ENCODE peak calls at places on chromosome 1, in nine cellular contexts. One of them, this sample, is unnamed.

GRCh38 chr1:22832414-22832786 is 121.8 kb downstream of the EPHB2 start:
- DNase-seq in amygdala: no peak
- DNase-seq in stromal cell of bone marrow: no peak
- DNase-seq in activated CD8-positive, alpha-beta memory T cell treated with anti-CD3 and anti-CD28 coated beads, Interleukin-2, amount 10 ng/mL, durations not matched to agents 7 days and 5 days: no peak
- DNase-seq in germinal center: no peak
- DNase-seq in NCI-H1436: no peak
- DNase-seq in cerebellum: no peak
- DNase-seq in fibroblast of lung: peak
- DNase-seq in AG08396: peak
- DNase-seq in this sample: no peak

GRCh38 chr1:107196973-107197562 is 56.2 kb downstream of the NTNG1 start:
- DNase-seq in amygdala: no peak
- DNase-seq in stromal cell of bone marrow: no peak
- DNase-seq in activated CD8-positive, alpha-beta memory T cell treated with anti-CD3 and anti-CD28 coated beads, Interleukin-2, amount 10 ng/mL, durations not matched to agents 7 days and 5 days: peak
- DNase-seq in germinal center: peak
- DNase-seq in NCI-H1436: no peak
- DNase-seq in cerebellum: no peak
- DNase-seq in fibroblast of lung: peak
- DNase-seq in AG08396: no peak
- DNase-seq in this sample: no peak

GRCh38 chr1:115056395-115056798 is 26.8 kb downstream of the TSHB start:
- DNase-seq in amygdala: no peak
- DNase-seq in stromal cell of bone marrow: no peak
- DNase-seq in activated CD8-positive, alpha-beta memory T cell treated with anti-CD3 and anti-CD28 coated beads, Interleukin-2, amount 10 ng/mL, durations not matched to agents 7 days and 5 days: no peak
- DNase-seq in germinal center: no peak
- DNase-seq in NCI-H1436: no peak
- DNase-seq in cerebellum: no peak
- DNase-seq in fibroblast of lung: peak
- DNase-seq in AG08396: peak
- DNase-seq in this sample: peak

GRCh38 chr1:53588053-53588779 is 129.0 kb downstream of the DMRTB1 start:
- DNase-seq in amygdala: no peak
- DNase-seq in stromal cell of bone marrow: no peak
- DNase-seq in activated CD8-positive, alpha-beta memory T cell treated with anti-CD3 and anti-CD28 coated beads, Interleukin-2, amount 10 ng/mL, durations not matched to agents 7 days and 5 days: peak
- DNase-seq in germinal center: no peak
- DNase-seq in NCI-H1436: no peak
- DNase-seq in cerebellum: no peak
- DNase-seq in fibroblast of lung: no peak
- DNase-seq in AG08396: no peak
- DNase-seq in this sample: no peak

GRCh38 chr1:162026906-162027305 is 3.2 kb upstream of the OLFML2B start:
- DNase-seq in amygdala: no peak
- DNase-seq in stromal cell of bone marrow: no peak
- DNase-seq in activated CD8-positive, alpha-beta memory T cell treated with anti-CD3 and anti-CD28 coated beads, Interleukin-2, amount 10 ng/mL, durations not matched to agents 7 days and 5 days: no peak
- DNase-seq in germinal center: no peak
- DNase-seq in NCI-H1436: no peak
- DNase-seq in cerebellum: no peak
- DNase-seq in fibroblast of lung: peak
- DNase-seq in AG08396: no peak
- DNase-seq in this sample: peak

GRCh38 chr1:175471039-175471800 is 272.2 kb downstream of the TNR start:
- DNase-seq in amygdala: no peak
- DNase-seq in stromal cell of bone marrow: no peak
- DNase-seq in activated CD8-positive, alpha-beta memory T cell treated with anti-CD3 and anti-CD28 coated beads, Interleukin-2, amount 10 ng/mL, durations not matched to agents 7 days and 5 days: peak
- DNase-seq in germinal center: no peak
- DNase-seq in NCI-H1436: no peak
- DNase-seq in cerebellum: no peak
- DNase-seq in fibroblast of lung: peak
- DNase-seq in AG08396: no peak
- DNase-seq in this sample: peak

GRCh38 chr1:171446396-171446795 is 38.9 kb upstream of the PRRC2C start:
- DNase-seq in amygdala: no peak
- DNase-seq in stromal cell of bone marrow: no peak
- DNase-seq in activated CD8-positive, alpha-beta memory T cell treated with anti-CD3 and anti-CD28 coated beads, Interleukin-2, amount 10 ng/mL, durations not matched to agents 7 days and 5 days: no peak
- DNase-seq in germinal center: no peak
- DNase-seq in NCI-H1436: no peak
- DNase-seq in cerebellum: no peak
- DNase-seq in fibroblast of lung: no peak
- DNase-seq in AG08396: no peak
- DNase-seq in this sample: no peak

GRCh38 chr1:181669209-181669608 is 185.9 kb downstream of the CACNA1E start:
- DNase-seq in amygdala: no peak
- DNase-seq in stromal cell of bone marrow: no peak
- DNase-seq in activated CD8-positive, alpha-beta memory T cell treated with anti-CD3 and anti-CD28 coated beads, Interleukin-2, amount 10 ng/mL, durations not matched to agents 7 days and 5 days: no peak
- DNase-seq in germinal center: no peak
- DNase-seq in NCI-H1436: no peak
- DNase-seq in cerebellum: no peak
- DNase-seq in fibroblast of lung: peak
- DNase-seq in AG08396: no peak
- DNase-seq in this sample: no peak

GRCh38 chr1:46102769-46103476 is 29.5 kb downstream of the PIK3R3 start:
- DNase-seq in amygdala: no peak
- DNase-seq in stromal cell of bone marrow: no peak
- DNase-seq in activated CD8-positive, alpha-beta memory T cell treated with anti-CD3 and anti-CD28 coated beads, Interleukin-2, amount 10 ng/mL, durations not matched to agents 7 days and 5 days: no peak
- DNase-seq in germinal center: no peak
- DNase-seq in NCI-H1436: no peak
- DNase-seq in cerebellum: no peak
- DNase-seq in fibroblast of lung: no peak
- DNase-seq in AG08396: no peak
- DNase-seq in this sample: peak

This sample was measured in cardiac fibroblast.